ENCODE peak calls at places on chromosomes 11 and 22, in four cellular contexts. One of them, this sample, is unnamed.

GRCh38 chr22:43811777-43812148 is 342 bp downstream of the EFCAB6 start:
- DNase-seq in lower leg skin: no peak
- DNase-seq in transverse colon: peak; percentile 13
- DNase-seq in neural crest cell: no peak
- DNase-seq in this sample: no peak

GRCh38 chr11:68825603-68826002 is 16.1 kb downstream of the CPT1A start:
- DNase-seq in transverse colon: peak; percentile 90
- DNase-seq in neural crest cell: no peak
- DNase-seq in lower leg skin: no peak
- DNase-seq in this sample: no peak

GRCh38 chr11:119196833-119197483 is 9.2 kb upstream of the CBL start:
- DNase-seq in neural crest cell: peak; percentile 70
- DNase-seq in lower leg skin: peak; percentile 75
- DNase-seq in transverse colon: peak; percentile 75
- DNase-seq in this sample: no peak

GRCh38 chr22:44182591-44183588 is 2.2 kb downstream of the PARVG start:
- DNase-seq in neural crest cell: no peak
- DNase-seq in lower leg skin: peak; percentile 48
- DNase-seq in transverse colon: peak; percentile 62
- DNase-seq in this sample: no peak

GRCh38 chr11:90234977-90235376 is 12.1 kb upstream of the CHORDC1 start:
- DNase-seq in neural crest cell: no peak
- DNase-seq in lower leg skin: no peak
- DNase-seq in transverse colon: no peak
- DNase-seq in this sample: no peak

GRCh38 chr11:73085189-73085875 is 56.8 kb downstream of the FCHSD2 start:
- DNase-seq in lower leg skin: no peak
- DNase-seq in transverse colon: no peak
- DNase-seq in neural crest cell: no peak
- DNase-seq in this sample: no peak

GRCh38 chr11:45457649-45458048 is 171.5 kb upstream of the SYT13 start:
- DNase-seq in lower leg skin: no peak
- DNase-seq in transverse colon: no peak
- DNase-seq in neural crest cell: no peak
- DNase-seq in this sample: no peak

GRCh38 chr11:19421134-19421533 is 180.4 kb upstream of the E2F8 start:
- DNase-seq in lower leg skin: no peak
- DNase-seq in transverse colon: no peak
- DNase-seq in neural crest cell: no peak
- DNase-seq in this sample: no peak

GRCh38 chr22:50016988-50017700 is 4.6 kb upstream of the IL17REL start:
- DNase-seq in transverse colon: peak; percentile 11
- DNase-seq in neural crest cell: no peak
- DNase-seq in lower leg skin: no peak
- DNase-seq in this sample: no peak

GRCh38 chr11:117424781-117425180 is 97.1 kb downstream of the CEP164 start:
- DNase-seq in neural crest cell: no peak
- DNase-seq in transverse colon: no peak
- DNase-seq in lower leg skin: no peak
- DNase-seq in this sample: no peak

GRCh38 chr22:17084554-17085276 is at the start of gene IL17RA:
- DNase-seq in lower leg skin: peak; percentile 90
- DNase-seq in neural crest cell: peak; percentile 77
- DNase-seq in transverse colon: peak; percentile 96
- DNase-seq in this sample: peak; percentile 93

GRCh38 chr11:113182288-113182687 is 132.1 kb upstream of the TTC12 start:
- DNase-seq in transverse colon: no peak
- DNase-seq in lower leg skin: no peak
- DNase-seq in neural crest cell: no peak
- DNase-seq in this sample: no peak

GRCh38 chr11:122910775-122911174 is 28.2 kb downstream of the JHY start:
- DNase-seq in lower leg skin: no peak
- DNase-seq in neural crest cell: no peak
- DNase-seq in transverse colon: no peak
- DNase-seq in this sample: no peak

GRCh38 chr11:33692013-33692504 is 8.6 kb downstream of the C11orf91 start:
- DNase-seq in neural crest cell: no peak
- DNase-seq in transverse colon: peak; percentile 59
- DNase-seq in lower leg skin: peak; percentile 77
- DNase-seq in this sample: no peak

GRCh38 chr11:13927496-13927895 is 35.0 kb upstream of the SPON1 start:
- DNase-seq in lower leg skin: no peak
- DNase-seq in transverse colon: no peak
- DNase-seq in neural crest cell: no peak
- DNase-seq in this sample: no peak

GRCh38 chr11:47186937-47187681 is 875 bp upstream of the PACSIN3 start:
- DNase-seq in lower leg skin: peak; percentile 43
- DNase-seq in neural crest cell: peak; percentile 26
- DNase-seq in transverse colon: peak; percentile 51
- DNase-seq in this sample: no peak

GRCh38 chr11:94801866-94802460 is 33.8 kb downstream of the AMOTL1 start:
- DNase-seq in transverse colon: no peak
- DNase-seq in neural crest cell: no peak
- DNase-seq in lower leg skin: no peak
- DNase-seq in this sample: no peak

GRCh38 chr22:46557736-46558480 is 20.5 kb upstream of the CELSR1 start:
- DNase-seq in transverse colon: no peak
- DNase-seq in neural crest cell: no peak
- DNase-seq in lower leg skin: no peak
- DNase-seq in this sample: no peak

GRCh38 chr11:66119348-66120133 is 49.5 kb downstream of the PACS1 start:
- DNase-seq in transverse colon: no peak
- DNase-seq in lower leg skin: no peak
- DNase-seq in neural crest cell: no peak
- DNase-seq in this sample: no peak

GRCh38 chr11:101061606-101062005 is 68.0 kb downstream of the PGR start:
- DNase-seq in transverse colon: no peak
- DNase-seq in neural crest cell: no peak
- DNase-seq in lower leg skin: no peak
- DNase-seq in this sample: no peak

GRCh38 chr11:122696662-122697061 is 41.1 kb downstream of the UBASH3B start:
- DNase-seq in transverse colon: no peak
- DNase-seq in lower leg skin: no peak
- DNase-seq in neural crest cell: no peak
- DNase-seq in this sample: no peak

GRCh38 chr11:121494355-121495099 is 41.8 kb upstream of the SORL1-AS1 start:
- DNase-seq in transverse colon: no peak
- DNase-seq in lower leg skin: no peak
- DNase-seq in neural crest cell: no peak
- DNase-seq in this sample: no peak

GRCh38 chr22:19928207-19928606 is 13.4 kb upstream of the COMT start:
- DNase-seq in neural crest cell: no peak
- DNase-seq in lower leg skin: no peak
- DNase-seq in transverse colon: no peak
- DNase-seq in this sample: no peak

GRCh38 chr11:130528862-130529261 is 80.4 kb downstream of the ADAMTS15 start:
- DNase-seq in neural crest cell: no peak
- DNase-seq in lower leg skin: no peak
- DNase-seq in transverse colon: no peak
- DNase-seq in this sample: no peak

GRCh38 chr22:50399751-50400331 is 56.7 kb downstream of the PPP6R2 start:
- DNase-seq in neural crest cell: peak; percentile 33
- DNase-seq in lower leg skin: no peak
- DNase-seq in transverse colon: peak; percentile 41
- DNase-seq in this sample: no peak

GRCh38 chr11:73171762-73172161 is 29.6 kb upstream of the FCHSD2 start:
- DNase-seq in transverse colon: no peak
- DNase-seq in neural crest cell: no peak
- DNase-seq in lower leg skin: no peak
- DNase-seq in this sample: no peak

GRCh38 chr11:116371146-116371545 is 401.6 kb downstream of the BUD13 start:
- DNase-seq in transverse colon: no peak
- DNase-seq in neural crest cell: no peak
- DNase-seq in lower leg skin: no peak
- DNase-seq in this sample: no peak

GRCh38 chr22:40603088-40603605 is 33.4 kb downstream of the MRTFA start:
- DNase-seq in lower leg skin: no peak
- DNase-seq in neural crest cell: no peak
- DNase-seq in transverse colon: no peak
- DNase-seq in this sample: no peak

GRCh38 chr11:75118577-75118976 is 21.9 kb upstream of the OR2AT4 start:
- DNase-seq in neural crest cell: no peak
- DNase-seq in lower leg skin: no peak
- DNase-seq in transverse colon: no peak
- DNase-seq in this sample: no peak

GRCh38 chr11:76796511-76797203 is 13.5 kb downstream of the TSKU start:
- DNase-seq in lower leg skin: no peak
- DNase-seq in neural crest cell: no peak
- DNase-seq in transverse colon: peak; percentile 45
- DNase-seq in this sample: no peak

DNA sequence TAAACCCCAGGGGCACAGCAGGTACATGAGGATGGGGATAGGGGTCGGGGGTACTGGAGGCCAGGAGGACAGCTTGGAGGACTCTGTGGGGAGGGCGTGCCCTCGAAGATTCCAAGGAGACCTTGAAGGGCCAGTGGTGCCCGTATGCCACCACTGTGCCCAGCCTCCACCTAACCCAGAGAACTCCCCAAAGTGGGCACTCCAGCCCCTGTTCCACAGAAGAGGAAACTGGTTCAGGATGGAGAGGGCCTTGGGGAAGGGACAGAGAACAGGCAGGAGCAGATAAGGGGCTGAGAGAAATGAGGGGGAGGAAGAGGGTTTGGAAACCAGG is 2.2 kb upstream of the PHLDA2 start:
- DNase-seq in lower leg skin: no peak
- DNase-seq in neural crest cell: no peak
- DNase-seq in transverse colon: no peak
- DNase-seq in this sample: no peak
- TF ChIP-seq CTCF in lower leg skin: no peak
- TF ChIP-seq CTCF in neural crest cell: no peak
- TF ChIP-seq CTCF in transverse colon: no peak
- TF ChIP-seq CTCF in this sample: no peak

GRCh38 chr11:103903005-103903404 is 133.4 kb upstream of the DDI1 start:
- DNase-seq in transverse colon: no peak
- DNase-seq in neural crest cell: no peak
- DNase-seq in lower leg skin: no peak
- DNase-seq in this sample: no peak

GRCh38 chr11:103906291-103906850 is 130.1 kb upstream of the DDI1 start:
- DNase-seq in neural crest cell: no peak
- DNase-seq in transverse colon: no peak
- DNase-seq in lower leg skin: no peak
- DNase-seq in this sample: no peak

GRCh38 chr11:103904324-103904667 is 132.1 kb upstream of the DDI1 start:
- DNase-seq in transverse colon: no peak
- DNase-seq in neural crest cell: no peak
- DNase-seq in lower leg skin: no peak
- DNase-seq in this sample: no peak

GRCh38 chr11:103901656-103902055 is 134.8 kb upstream of the DDI1 start:
- DNase-seq in transverse colon: no peak
- DNase-seq in neural crest cell: no peak
- DNase-seq in lower leg skin: no peak
- DNase-seq in this sample: no peak

DNA sequence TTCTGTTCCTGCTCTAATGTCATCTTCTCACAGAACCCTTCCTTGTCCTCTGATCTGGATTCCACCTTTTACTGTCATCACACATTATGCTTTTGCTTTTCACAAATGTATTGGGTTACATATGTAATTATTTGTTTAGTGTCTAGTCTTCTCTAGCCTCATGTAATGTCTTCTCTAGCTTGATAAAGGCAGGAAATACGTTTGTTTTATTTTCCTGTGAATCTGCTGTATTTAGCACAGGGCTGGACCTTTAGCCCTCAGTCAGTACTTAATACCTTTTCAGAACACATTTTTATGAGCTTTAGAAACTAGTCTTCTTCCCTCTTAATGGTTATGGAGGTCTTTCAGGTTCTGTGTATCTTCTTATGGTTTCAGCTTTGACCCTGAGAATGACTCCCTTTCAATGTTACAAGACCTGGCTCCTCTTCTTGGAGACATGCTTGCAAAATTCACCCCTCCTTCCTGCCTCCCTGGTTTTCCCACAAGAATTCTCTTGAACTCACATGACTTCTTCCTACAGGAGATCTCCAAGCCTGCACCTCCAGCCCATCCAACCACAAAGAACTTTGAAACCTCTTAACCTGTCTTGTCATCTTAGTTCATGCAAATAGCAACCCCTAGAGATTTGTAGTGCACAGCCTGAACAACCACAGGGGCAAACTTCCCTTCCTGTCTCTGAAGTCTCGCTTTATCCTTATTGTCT is 132.7 kb upstream of the DDI1 start:
- DNase-seq in neural crest cell: no peak
- DNase-seq in transverse colon: no peak
- DNase-seq in lower leg skin: no peak
- DNase-seq in this sample: no peak
- TF ChIP-seq CTCF in neural crest cell: no peak
- TF ChIP-seq CTCF in transverse colon: no peak
- TF ChIP-seq CTCF in lower leg skin: no peak
- TF ChIP-seq CTCF in this sample: no peak

GRCh38 chr11:128555606-128556005 is 31.8 kb downstream of the ETS1 start:
- DNase-seq in neural crest cell: no peak
- DNase-seq in lower leg skin: no peak
- DNase-seq in transverse colon: no peak
- DNase-seq in this sample: no peak

GRCh38 chr11:128550967-128551522 is 36.3 kb downstream of the ETS1 start:
- DNase-seq in transverse colon: no peak
- DNase-seq in lower leg skin: no peak
- DNase-seq in neural crest cell: no peak
- DNase-seq in this sample: no peak

GRCh38 chr11:128551641-128552335 is 35.6 kb downstream of the ETS1 start:
- DNase-seq in lower leg skin: no peak
- DNase-seq in neural crest cell: no peak
- DNase-seq in transverse colon: no peak
- DNase-seq in this sample: no peak

GRCh38 chr11:128552783-128553661 is 34.3 kb downstream of the ETS1 start:
- DNase-seq in lower leg skin: no peak
- DNase-seq in neural crest cell: peak; percentile 33
- DNase-seq in transverse colon: peak; percentile 37
- DNase-seq in this sample: no peak

DNA sequence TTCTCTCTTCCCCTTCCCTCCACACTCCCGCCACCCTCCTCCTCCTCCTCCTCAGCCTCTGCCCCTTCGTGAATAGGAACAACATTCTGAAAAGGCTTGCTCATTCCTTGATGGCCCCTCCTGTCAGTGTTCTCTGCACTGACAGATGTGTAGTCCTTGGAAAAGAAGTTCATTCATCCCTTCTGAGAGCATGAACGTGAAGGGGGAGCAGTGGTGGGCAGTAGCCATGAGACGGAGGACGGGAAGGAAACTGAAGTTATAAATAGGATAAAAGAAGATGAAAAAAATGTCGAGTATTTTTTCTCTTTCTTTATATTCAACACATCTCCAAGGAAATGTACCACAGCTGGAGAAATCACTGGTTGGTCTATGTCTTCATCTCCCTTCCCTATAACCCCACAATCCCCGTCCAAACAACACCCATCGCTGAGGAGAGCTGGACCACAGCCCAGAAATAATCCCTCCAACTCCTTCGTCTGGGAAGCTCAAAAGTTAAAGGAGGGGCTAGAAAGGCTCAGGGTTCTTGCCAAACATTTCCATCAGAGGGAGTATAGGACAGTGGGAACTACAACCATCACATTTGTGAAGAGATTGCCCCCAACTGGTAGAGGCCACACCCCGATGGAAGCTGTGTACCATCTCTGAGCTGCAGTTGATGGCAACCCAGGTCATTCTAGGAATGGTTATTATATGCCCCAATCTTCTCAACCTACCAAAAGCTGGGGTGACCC is 33.5 kb downstream of the ETS1 start:
- DNase-seq in neural crest cell: no peak
- DNase-seq in lower leg skin: no peak
- DNase-seq in transverse colon: no peak
- DNase-seq in this sample: no peak
- TF ChIP-seq CTCF in neural crest cell: no peak
- TF ChIP-seq CTCF in lower leg skin: no peak
- TF ChIP-seq CTCF in transverse colon: no peak
- TF ChIP-seq CTCF in this sample: no peak

GRCh38 chr11:64285885-64286800 is 495 bp downstream of the GPR137 start:
- DNase-seq in lower leg skin: no peak
- DNase-seq in transverse colon: peak; percentile 49
- DNase-seq in neural crest cell: no peak
- DNase-seq in this sample: no peak
- TF ChIP-seq CTCF in lower leg skin: no peak
- TF ChIP-seq CTCF in transverse colon: no peak
- TF ChIP-seq CTCF in neural crest cell: no peak
- TF ChIP-seq CTCF in this sample: no peak

This sample was measured in mesothelial cell of epicardium.